ENCODE peak calls at places on chromosome 6, in six cellular contexts. G is suprapubic skin, Q is neural crest cell, N is BJ, V is progenitor cell of endocrine pancreas, B is HFFc6. Y is an unnamed sample.

GRCh38 chr6:13026557-13026956 is 301.8 kb downstream of the TBC1D7 start:
- DNase-seq in Q (no peak), N (no peak), V (no peak), B (no peak), G (no peak), Y (no peak)

GRCh38 chr6:121436966-121437756 is 1.7 kb downstream of the GJA1 start:
- DNase-seq in N (no peak), B (peak; percentile 21), V (peak; percentile 39), Q (peak; percentile 55), G (no peak), Y (no peak)

GRCh38 chr6:168441434-168442391 is 729 bp downstream of the SMOC2 start:
- DNase-seq in Q (no peak), V (no peak), B (no peak), N (no peak), G (no peak), Y (no peak)

GRCh38 chr6:37531026-37531425 is 31.3 kb upstream of the CCDC167 start:
- DNase-seq in Q (no peak), N (no peak), G (no peak), B (no peak), V (no peak), Y (no peak)

GRCh38 chr6:14865609-14866100 is 380.2 kb upstream of the JARID2 start:
- DNase-seq in G (no peak), V (no peak), B (no peak), N (no peak), Q (no peak), Y (no peak)

GRCh38 chr6:134331255-134331654 is 13.3 kb upstream of the SGK1 start:
- DNase-seq in G (no peak), B (no peak), N (no peak), Q (no peak), V (no peak), Y (no peak)

GRCh38 chr6:145887969-145888368 is 73.4 kb upstream of the FBXO30 start:
- DNase-seq in V (no peak), N (no peak), Q (no peak), G (no peak), B (peak; percentile 20), Y (no peak)

GRCh38 chr6:30885999-30886896 is 1.9 kb downstream of the DDR1 start:
- DNase-seq in G (peak; percentile 88), V (no peak), N (peak; percentile 41), B (peak; percentile 90), Q (peak; percentile 56), Y (no peak)

GRCh38 chr6:42320762-42321161 is 103.1 kb upstream of the MRPS10 start:
- DNase-seq in G (no peak), Q (no peak), N (no peak), V (no peak), B (peak; percentile 32), Y (no peak)

GRCh38 chr6:36929607-36930006 is 24.9 kb upstream of the PI16 start:
- DNase-seq in V (no peak), Q (no peak), G (no peak), B (peak; percentile 18), N (no peak), Y (no peak)

GRCh38 chr6:114342826-114343781 is at the start of gene HS3ST5:
- DNase-seq in N (no peak), Q (peak; percentile 63), B (no peak), V (peak; percentile 63), G (no peak), Y (peak; percentile 84)
- TF ChIP-seq CTCF in N (peak; percentile 21), Q (peak; percentile 66), B (no peak), V (peak; percentile 74), G (no peak), Y (peak; percentile 80)

GRCh38 chr6:136506124-136506799 is 44.0 kb downstream of the MAP7 start:
- DNase-seq in N (no peak), Q (no peak), V (no peak), B (no peak), G (no peak), Y (no peak)
- TF ChIP-seq CTCF in N (no peak), Q (no peak), V (no peak), B (no peak), G (no peak), Y (no peak)

DNA sequence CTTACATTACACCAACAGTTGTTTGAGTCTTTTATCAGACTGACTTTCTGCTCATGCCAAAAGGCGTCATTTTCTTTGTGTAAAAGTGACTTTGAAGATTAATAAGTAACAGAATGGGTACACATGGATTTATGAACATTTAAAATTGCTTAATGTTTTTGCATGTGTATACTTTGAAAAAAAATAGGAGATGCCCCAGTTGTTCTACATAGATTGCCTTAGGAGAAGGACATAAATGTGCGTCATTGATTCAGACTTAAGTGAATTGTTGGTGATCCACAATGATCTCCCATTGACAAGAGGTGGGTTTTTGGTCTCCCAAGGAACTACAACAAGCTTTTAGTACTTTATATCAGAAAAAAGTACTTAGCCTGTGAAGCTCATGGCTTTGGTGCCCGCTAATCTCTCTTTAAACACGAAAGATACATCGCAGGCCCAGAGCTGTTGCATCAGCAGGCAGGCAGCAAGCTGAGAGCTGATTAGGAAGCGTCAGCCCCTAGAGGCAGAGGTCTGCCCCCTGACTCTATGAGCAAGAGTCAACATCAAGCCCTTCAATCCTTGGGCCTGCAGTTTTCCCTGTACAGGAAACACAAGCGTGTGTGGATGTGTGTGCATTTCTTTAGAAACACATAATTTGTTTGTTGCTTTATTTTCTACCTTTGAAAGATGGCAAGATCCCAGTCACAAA is 45.9 kb downstream of the SLC22A3 start:
- DNase-seq in G (no peak), B (no peak), V (no peak), Q (no peak), N (no peak), Y (no peak)
- TF ChIP-seq CTCF in G (no peak), B (no peak), V (no peak), Q (no peak), N (no peak), Y (no peak)

GRCh38 chr6:142975272-142975805 is 30.4 kb upstream of the HIVEP2 start:
- DNase-seq in V (no peak), Q (no peak), N (no peak), G (no peak), B (no peak), Y (no peak)
- TF ChIP-seq CTCF in V (no peak), Q (no peak), N (no peak), G (no peak), B (no peak), Y (no peak)

DNA sequence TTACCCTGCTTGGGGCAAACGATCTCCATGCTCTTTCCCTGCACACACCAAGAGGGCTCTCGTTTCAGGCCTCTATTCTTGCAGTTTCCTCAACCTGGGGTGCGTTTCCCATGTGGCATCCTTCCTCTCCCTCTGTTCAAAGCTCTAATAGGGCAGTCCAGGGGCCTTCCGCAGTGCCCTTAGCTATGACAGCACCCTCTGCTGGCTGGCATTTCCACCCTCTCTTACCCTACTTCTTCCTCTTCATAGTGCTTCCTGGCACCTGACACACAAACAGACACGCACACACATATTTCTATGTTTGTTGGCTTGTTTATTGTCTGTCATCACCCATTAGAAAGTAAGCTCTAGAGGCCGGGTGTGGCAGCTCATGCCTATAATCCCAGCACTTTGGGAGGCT is 294.0 kb downstream of the CLIC5 start:
- DNase-seq in V (no peak), B (no peak), G (no peak), Q (no peak), N (no peak), Y (no peak)
- TF ChIP-seq CTCF in V (no peak), B (peak; percentile 41), G (no peak), Q (no peak), N (no peak), Y (peak; percentile 35)

DNA sequence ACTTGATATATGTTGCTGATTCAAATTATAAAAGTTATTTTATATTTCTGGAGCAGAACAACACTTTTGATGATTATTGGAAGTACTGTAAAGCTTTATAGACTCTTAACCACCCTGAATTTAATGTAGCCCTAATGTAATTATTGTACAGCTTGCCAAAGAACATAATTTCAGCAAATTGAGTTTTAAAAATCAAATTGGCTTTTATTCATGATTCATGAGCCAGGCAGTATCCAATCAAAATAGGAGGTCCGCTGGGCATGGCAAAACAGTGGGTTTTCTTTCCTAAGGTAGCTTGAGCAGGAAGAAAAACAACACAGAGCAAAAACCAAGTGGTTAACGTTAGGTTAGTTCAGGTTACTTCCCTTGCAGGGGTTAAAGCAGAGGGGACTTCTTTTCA is 64.8 kb upstream of the MAP7 start:
- DNase-seq in G (no peak), V (no peak), N (no peak), Q (no peak), B (no peak), Y (no peak)
- TF ChIP-seq CTCF in G (no peak), V (no peak), N (no peak), Q (no peak), B (no peak), Y (no peak)

DNA sequence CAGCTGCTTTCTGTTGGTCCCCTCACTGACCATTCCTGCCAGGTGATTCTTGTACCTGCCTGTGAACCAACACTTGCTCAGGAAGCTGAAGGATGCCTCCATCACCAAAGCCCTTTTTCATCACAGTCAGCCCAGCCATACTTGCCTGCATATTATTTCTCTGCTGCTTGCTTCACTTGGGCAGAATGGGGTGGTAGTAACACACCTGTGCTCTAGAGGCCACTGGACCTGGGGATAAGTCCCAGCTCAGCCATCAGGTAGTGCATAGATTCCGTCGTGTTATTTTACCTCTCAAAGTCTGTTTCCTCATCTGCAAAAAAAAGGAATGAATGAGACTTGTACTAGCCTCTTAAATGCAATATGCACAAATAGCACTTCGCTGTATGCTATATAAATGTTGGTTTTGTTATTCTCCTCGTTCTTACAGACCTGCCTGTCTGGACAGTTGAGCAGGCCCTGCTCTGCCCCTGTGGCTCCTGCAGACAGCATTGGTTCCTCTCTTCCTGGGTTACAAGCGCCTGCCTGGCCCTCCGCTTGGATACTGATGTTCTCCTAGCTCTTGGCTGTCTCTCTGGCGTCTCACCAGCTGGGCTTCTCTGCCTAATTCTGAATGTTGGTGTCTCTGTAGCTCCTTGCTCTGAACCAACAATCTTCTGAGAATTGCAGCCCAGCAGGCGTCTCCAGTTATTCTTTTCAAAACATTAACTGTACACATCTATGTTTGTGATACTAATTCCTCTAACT is 151.8 kb downstream of the UNC5CL start:
- DNase-seq in V (no peak), N (no peak), Q (no peak), G (no peak), B (no peak), Y (no peak)
- TF ChIP-seq CTCF in V (no peak), N (no peak), Q (no peak), G (no peak), B (no peak), Y (no peak)

GRCh38 chr6:54053893-54054391 is 57.3 kb upstream of the MLIP start:
- DNase-seq in B (peak; percentile 90), N (peak; percentile 74), Q (no peak), G (no peak), V (no peak), Y (no peak)

GRCh38 chr6:54056105-54056504 is 55.1 kb upstream of the MLIP start:
- DNase-seq in Q (no peak), V (no peak), G (no peak), B (no peak), N (no peak), Y (no peak)

GRCh38 chr6:54048782-54049181 is 62.5 kb upstream of the MLIP start:
- DNase-seq in B (no peak), G (no peak), Q (no peak), V (no peak), N (no peak), Y (no peak)

DNA sequence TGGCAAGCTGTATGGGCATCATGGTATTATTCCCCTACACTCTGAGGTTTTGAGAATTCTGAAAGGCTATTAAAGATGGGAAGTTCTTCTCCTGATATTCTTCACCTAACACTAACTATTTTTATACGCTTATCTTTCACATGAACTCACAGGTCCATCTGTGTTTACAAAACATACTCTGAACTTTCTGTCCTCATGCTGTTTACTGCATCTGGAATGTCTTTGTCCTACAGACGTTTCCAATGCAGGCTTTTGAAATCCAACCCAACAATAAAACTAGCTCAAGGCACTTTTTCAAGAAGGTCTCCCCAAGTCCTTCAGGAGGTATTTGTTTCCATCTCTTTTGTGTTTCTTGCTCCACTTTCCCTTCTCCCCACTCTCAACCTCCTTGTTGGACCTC is 60.5 kb upstream of the MLIP start:
- DNase-seq in V (no peak), Q (no peak), B (no peak), N (no peak), G (no peak), Y (no peak)
- TF ChIP-seq CTCF in V (no peak), Q (no peak), B (no peak), N (no peak), G (no peak), Y (no peak)

Y was measured in chondrocyte.